ENCODE peak calls at places on chromosomes 6 and 20, in ten cellular contexts. One of them, this sample, is unnamed. For H3K27me3, the result is how much of the 10 kb centered on the place peaks cover.

GRCh38 chr6:79544299-79544927 is 7.2 kb upstream of the LCA5 start:
- DNase-seq in heart right ventricle: no peak
- DNase-seq in A673: peak
- DNase-seq in WERI-Rb-1: no peak
- DNase-seq in fibroblast of lung: peak
- DNase-seq in left lung: no peak
- DNase-seq in suprapubic skin: no peak
- DNase-seq in adrenal gland: no peak
- DNase-seq in esophagus muscularis mucosa: no peak
- DNase-seq in Panc1: no peak
- DNase-seq in this sample: no peak

GRCh38 chr6:158718431-158719126 is 68.7 kb downstream of the SYTL3 start:
- DNase-seq in heart right ventricle: no peak
- DNase-seq in A673: peak
- DNase-seq in WERI-Rb-1: peak
- DNase-seq in fibroblast of lung: no peak
- DNase-seq in left lung: no peak
- DNase-seq in suprapubic skin: no peak
- DNase-seq in adrenal gland: peak
- DNase-seq in esophagus muscularis mucosa: no peak
- DNase-seq in Panc1: no peak
- DNase-seq in this sample: no peak

GRCh38 chr6:819122-819521 is 126.2 kb upstream of the EXOC2 start:
- DNase-seq in heart right ventricle: no peak
- DNase-seq in A673: no peak
- DNase-seq in WERI-Rb-1: no peak
- DNase-seq in fibroblast of lung: no peak
- DNase-seq in left lung: no peak
- DNase-seq in suprapubic skin: no peak
- DNase-seq in adrenal gland: no peak
- DNase-seq in esophagus muscularis mucosa: no peak
- DNase-seq in Panc1: no peak
- DNase-seq in this sample: no peak

GRCh38 chr6:158184598-158184997 is 16.4 kb downstream of the GTF2H5 start:
- DNase-seq in heart right ventricle: no peak
- DNase-seq in A673: no peak
- DNase-seq in WERI-Rb-1: no peak
- DNase-seq in fibroblast of lung: peak
- DNase-seq in left lung: no peak
- DNase-seq in suprapubic skin: no peak
- DNase-seq in adrenal gland: no peak
- DNase-seq in esophagus muscularis mucosa: no peak
- DNase-seq in Panc1: no peak
- DNase-seq in this sample: no peak

GRCh38 chr20:37095108-37095608 is 639 bp downstream of the RBL1 start:
- DNase-seq in heart right ventricle: no peak
- DNase-seq in A673: no peak
- DNase-seq in WERI-Rb-1: peak
- DNase-seq in fibroblast of lung: peak
- DNase-seq in left lung: no peak
- DNase-seq in suprapubic skin: no peak
- DNase-seq in adrenal gland: no peak
- DNase-seq in esophagus muscularis mucosa: no peak
- DNase-seq in Panc1: no peak
- DNase-seq in this sample: no peak

GRCh38 chr6:11093065-11093590 is 506 bp upstream of the SMIM13 start:
- DNase-seq in heart right ventricle: no peak
- DNase-seq in A673: peak
- DNase-seq in WERI-Rb-1: peak
- DNase-seq in fibroblast of lung: no peak
- DNase-seq in left lung: no peak
- DNase-seq in suprapubic skin: no peak
- DNase-seq in adrenal gland: no peak
- DNase-seq in esophagus muscularis mucosa: no peak
- DNase-seq in Panc1: no peak
- DNase-seq in this sample: no peak

GRCh38 chr20:59825944-59826759 is 107.3 kb downstream of the SYCP2 start:
- DNase-seq in heart right ventricle: no peak
- DNase-seq in A673: no peak
- DNase-seq in WERI-Rb-1: no peak
- DNase-seq in fibroblast of lung: no peak
- DNase-seq in left lung: peak
- DNase-seq in suprapubic skin: peak
- DNase-seq in adrenal gland: no peak
- DNase-seq in esophagus muscularis mucosa: peak
- DNase-seq in Panc1: no peak
- DNase-seq in this sample: no peak

GRCh38 chr6:37974943-37975342 is 155.4 kb downstream of the ZFAND3 start:
- DNase-seq in heart right ventricle: no peak
- DNase-seq in A673: no peak
- DNase-seq in WERI-Rb-1: no peak
- DNase-seq in fibroblast of lung: no peak
- DNase-seq in left lung: no peak
- DNase-seq in suprapubic skin: no peak
- DNase-seq in adrenal gland: no peak
- DNase-seq in esophagus muscularis mucosa: no peak
- DNase-seq in Panc1: no peak
- DNase-seq in this sample: no peak

GRCh38 chr6:44171899-44172546 is 13.4 kb downstream of the CAPN11 start:
- DNase-seq in heart right ventricle: no peak
- DNase-seq in A673: no peak
- DNase-seq in WERI-Rb-1: no peak
- DNase-seq in fibroblast of lung: no peak
- DNase-seq in left lung: no peak
- DNase-seq in suprapubic skin: no peak
- DNase-seq in adrenal gland: no peak
- DNase-seq in esophagus muscularis mucosa: no peak
- DNase-seq in Panc1: no peak
- DNase-seq in this sample: no peak

GRCh38 chr6:53432318-53433161 is 83.8 kb upstream of the ELOVL5 start:
- DNase-seq in heart right ventricle: peak
- DNase-seq in A673: no peak
- DNase-seq in WERI-Rb-1: peak
- DNase-seq in fibroblast of lung: peak
- DNase-seq in left lung: no peak
- DNase-seq in suprapubic skin: no peak
- DNase-seq in adrenal gland: peak
- DNase-seq in esophagus muscularis mucosa: no peak
- DNase-seq in Panc1: no peak
- DNase-seq in this sample: peak

GRCh38 chr20:18190466-18191233 is 53.0 kb downstream of the KAT14 start:
- DNase-seq in heart right ventricle: no peak
- DNase-seq in A673: no peak
- DNase-seq in WERI-Rb-1: no peak
- DNase-seq in fibroblast of lung: no peak
- DNase-seq in left lung: no peak
- DNase-seq in suprapubic skin: no peak
- DNase-seq in adrenal gland: no peak
- DNase-seq in esophagus muscularis mucosa: no peak
- DNase-seq in Panc1: no peak
- DNase-seq in this sample: no peak

GRCh38 chr20:39885975-39886649 is 802.9 kb downstream of the MAFB start:
- DNase-seq in heart right ventricle: peak
- DNase-seq in A673: peak
- DNase-seq in WERI-Rb-1: peak
- DNase-seq in fibroblast of lung: peak
- DNase-seq in left lung: peak
- DNase-seq in suprapubic skin: peak
- DNase-seq in adrenal gland: peak
- DNase-seq in esophagus muscularis mucosa: no peak
- DNase-seq in Panc1: peak
- DNase-seq in this sample: peak

GRCh38 chr6:1094306-1094705 is 217.6 kb upstream of the FOXQ1 start:
- DNase-seq in heart right ventricle: no peak
- DNase-seq in A673: no peak
- DNase-seq in WERI-Rb-1: no peak
- DNase-seq in fibroblast of lung: peak
- DNase-seq in left lung: no peak
- DNase-seq in suprapubic skin: no peak
- DNase-seq in adrenal gland: no peak
- DNase-seq in esophagus muscularis mucosa: no peak
- DNase-seq in Panc1: no peak
- DNase-seq in this sample: peak

GRCh38 chr6:156984178-156984738 is 207.1 kb downstream of the ARID1B start:
- DNase-seq in heart right ventricle: no peak
- DNase-seq in A673: no peak
- DNase-seq in WERI-Rb-1: no peak
- DNase-seq in fibroblast of lung: no peak
- DNase-seq in left lung: no peak
- DNase-seq in suprapubic skin: no peak
- DNase-seq in adrenal gland: no peak
- DNase-seq in esophagus muscularis mucosa: no peak
- DNase-seq in Panc1: no peak
- DNase-seq in this sample: no peak

GRCh38 chr6:163872335-163872734 is 457.8 kb downstream of the QKI start:
- DNase-seq in heart right ventricle: no peak
- DNase-seq in A673: peak
- DNase-seq in WERI-Rb-1: no peak
- DNase-seq in fibroblast of lung: peak
- DNase-seq in left lung: no peak
- DNase-seq in suprapubic skin: no peak
- DNase-seq in adrenal gland: no peak
- DNase-seq in esophagus muscularis mucosa: no peak
- DNase-seq in Panc1: no peak
- DNase-seq in this sample: peak

GRCh38 chr6:7910654-7911344 is at the start of gene TXNDC5:
- DNase-seq in heart right ventricle: peak
- DNase-seq in A673: peak
- DNase-seq in WERI-Rb-1: peak
- DNase-seq in fibroblast of lung: peak
- DNase-seq in left lung: peak
- DNase-seq in suprapubic skin: no peak
- DNase-seq in adrenal gland: peak
- DNase-seq in esophagus muscularis mucosa: no peak
- DNase-seq in Panc1: no peak
- DNase-seq in this sample: no peak

GRCh38 chr20:63968928-63969760 is 586 bp downstream of the ZNF512B start:
- DNase-seq in heart right ventricle: peak
- DNase-seq in A673: peak
- DNase-seq in WERI-Rb-1: no peak
- DNase-seq in fibroblast of lung: no peak
- DNase-seq in left lung: no peak
- DNase-seq in suprapubic skin: no peak
- DNase-seq in adrenal gland: peak
- DNase-seq in esophagus muscularis mucosa: no peak
- DNase-seq in Panc1: no peak
- DNase-seq in this sample: no peak

GRCh38 chr6:77264970-77265369 is 198.3 kb downstream of the HTR1B start:
- DNase-seq in heart right ventricle: no peak
- DNase-seq in A673: no peak
- DNase-seq in WERI-Rb-1: no peak
- DNase-seq in fibroblast of lung: no peak
- DNase-seq in left lung: no peak
- DNase-seq in suprapubic skin: no peak
- DNase-seq in adrenal gland: no peak
- DNase-seq in esophagus muscularis mucosa: no peak
- DNase-seq in Panc1: no peak
- DNase-seq in this sample: no peak
- TF ChIP-seq CTCF in heart right ventricle: no peak
- TF ChIP-seq CTCF in A673: no peak
- TF ChIP-seq CTCF in WERI-Rb-1: peak
- TF ChIP-seq CTCF in fibroblast of lung: no peak
- TF ChIP-seq CTCF in left lung: no peak
- TF ChIP-seq CTCF in suprapubic skin: no peak
- TF ChIP-seq CTCF in adrenal gland: no peak
- TF ChIP-seq CTCF in esophagus muscularis mucosa: no peak
- TF ChIP-seq CTCF in Panc1: peak
- TF ChIP-seq CTCF in this sample: no peak

GRCh38 chr20:50126662-50127061 is 13.7 kb upstream of the UBE2V1 start:
- DNase-seq in heart right ventricle: no peak
- DNase-seq in A673: no peak
- DNase-seq in WERI-Rb-1: peak
- DNase-seq in fibroblast of lung: peak
- DNase-seq in left lung: no peak
- DNase-seq in suprapubic skin: no peak
- DNase-seq in adrenal gland: peak
- DNase-seq in esophagus muscularis mucosa: no peak
- DNase-seq in Panc1: no peak
- DNase-seq in this sample: no peak
- H3K4me3 ChIP-seq in heart right ventricle: no peak
- H3K4me3 ChIP-seq in A673: no peak
- H3K4me3 ChIP-seq in WERI-Rb-1: no peak
- H3K4me3 ChIP-seq in fibroblast of lung: no peak
- H3K4me3 ChIP-seq in left lung: no peak
- H3K4me3 ChIP-seq in suprapubic skin: no peak
- H3K4me3 ChIP-seq in adrenal gland: no peak
- H3K4me3 ChIP-seq in esophagus muscularis mucosa: no peak
- H3K4me3 ChIP-seq in Panc1: no peak
- H3K4me3 ChIP-seq in this sample: no peak

GRCh38 chr6:30103630-30104179 is 9.2 kb downstream of the TRIM31 start:
- DNase-seq in heart right ventricle: no peak
- DNase-seq in A673: no peak
- DNase-seq in WERI-Rb-1: no peak
- DNase-seq in fibroblast of lung: no peak
- DNase-seq in left lung: no peak
- DNase-seq in suprapubic skin: no peak
- DNase-seq in adrenal gland: no peak
- DNase-seq in esophagus muscularis mucosa: no peak
- DNase-seq in Panc1: no peak
- DNase-seq in this sample: no peak
- H3K27me3 ChIP-seq in heart right ventricle: under half
- H3K27me3 ChIP-seq in A673: under half
- H3K27me3 ChIP-seq in WERI-Rb-1: half or more
- H3K27me3 ChIP-seq in fibroblast of lung: under half
- H3K27me3 ChIP-seq in left lung: under half
- H3K27me3 ChIP-seq in suprapubic skin: under half
- H3K27me3 ChIP-seq in adrenal gland: under half
- H3K27me3 ChIP-seq in esophagus muscularis mucosa: under half
- H3K27me3 ChIP-seq in Panc1: under half
- H3K27me3 ChIP-seq in this sample: under half

GRCh38 chr20:53829706-53830521 is 236.3 kb upstream of the ZNF217 start:
- DNase-seq in heart right ventricle: no peak
- DNase-seq in A673: peak
- DNase-seq in WERI-Rb-1: no peak
- DNase-seq in fibroblast of lung: peak
- DNase-seq in left lung: no peak
- DNase-seq in suprapubic skin: no peak
- DNase-seq in adrenal gland: no peak
- DNase-seq in esophagus muscularis mucosa: no peak
- DNase-seq in Panc1: peak
- DNase-seq in this sample: peak

GRCh38 chr20:53827996-53828672 is 234.5 kb upstream of the ZNF217 start:
- DNase-seq in heart right ventricle: peak
- DNase-seq in A673: peak
- DNase-seq in WERI-Rb-1: no peak
- DNase-seq in fibroblast of lung: peak
- DNase-seq in left lung: no peak
- DNase-seq in suprapubic skin: no peak
- DNase-seq in adrenal gland: no peak
- DNase-seq in esophagus muscularis mucosa: no peak
- DNase-seq in Panc1: peak
- DNase-seq in this sample: peak

GRCh38 chr20:53827292-53827995 is 233.8 kb upstream of the ZNF217 start:
- DNase-seq in heart right ventricle: no peak
- DNase-seq in A673: no peak
- DNase-seq in WERI-Rb-1: no peak
- DNase-seq in fibroblast of lung: peak
- DNase-seq in left lung: no peak
- DNase-seq in suprapubic skin: no peak
- DNase-seq in adrenal gland: no peak
- DNase-seq in esophagus muscularis mucosa: no peak
- DNase-seq in Panc1: no peak
- DNase-seq in this sample: no peak

GRCh38 chr20:53828673-53829085 is 235.0 kb upstream of the ZNF217 start:
- DNase-seq in heart right ventricle: peak
- DNase-seq in A673: peak
- DNase-seq in WERI-Rb-1: no peak
- DNase-seq in fibroblast of lung: peak
- DNase-seq in left lung: no peak
- DNase-seq in suprapubic skin: no peak
- DNase-seq in adrenal gland: no peak
- DNase-seq in esophagus muscularis mucosa: no peak
- DNase-seq in Panc1: peak
- DNase-seq in this sample: peak

GRCh38 chr20:53829086-53829703 is 235.6 kb upstream of the ZNF217 start:
- DNase-seq in heart right ventricle: no peak
- DNase-seq in A673: peak
- DNase-seq in WERI-Rb-1: no peak
- DNase-seq in fibroblast of lung: peak
- DNase-seq in left lung: no peak
- DNase-seq in suprapubic skin: no peak
- DNase-seq in adrenal gland: peak
- DNase-seq in esophagus muscularis mucosa: no peak
- DNase-seq in Panc1: peak
- DNase-seq in this sample: peak
- TF ChIP-seq CTCF in heart right ventricle: no peak
- TF ChIP-seq CTCF in A673: peak
- TF ChIP-seq CTCF in WERI-Rb-1: no peak
- TF ChIP-seq CTCF in fibroblast of lung: no peak
- TF ChIP-seq CTCF in left lung: no peak
- TF ChIP-seq CTCF in suprapubic skin: no peak
- TF ChIP-seq CTCF in adrenal gland: no peak
- TF ChIP-seq CTCF in esophagus muscularis mucosa: no peak
- TF ChIP-seq CTCF in Panc1: no peak
- TF ChIP-seq CTCF in this sample: no peak